ENCODE peak calls at places on chromosomes 5 and 9, in five cellular contexts. One of them, this sample, is unnamed.

GRCh38 chr9:137244486-137245449 is 3.7 kb downstream of the TUBB4B start:
- DNase-seq in glomerular endothelial cell: no peak
- DNase-seq in HTR-8/SVneo: no peak
- DNase-seq in SK-N-DZ: no peak
- DNase-seq in HEK293T: no peak
- DNase-seq in this sample: peak

GRCh38 chr5:58405175-58405574 is 54.7 kb downstream of the PLK2 start:
- DNase-seq in glomerular endothelial cell: no peak
- DNase-seq in SK-N-DZ: no peak
- DNase-seq in HEK293T: no peak
- DNase-seq in HTR-8/SVneo: no peak
- DNase-seq in this sample: no peak

GRCh38 chr5:389891-390290 is 53.1 kb upstream of the EXOC3 start:
- DNase-seq in HTR-8/SVneo: no peak
- DNase-seq in glomerular endothelial cell: no peak
- DNase-seq in SK-N-DZ: no peak
- DNase-seq in HEK293T: no peak
- DNase-seq in this sample: no peak

GRCh38 chr5:170681013-170681433 is 102.5 kb upstream of the GABRP start:
- DNase-seq in HTR-8/SVneo: peak
- DNase-seq in SK-N-DZ: no peak
- DNase-seq in HEK293T: peak
- DNase-seq in glomerular endothelial cell: no peak
- DNase-seq in this sample: peak

GRCh38 chr5:80516826-80517225 is 28.9 kb downstream of the FAM151B start:
- DNase-seq in HTR-8/SVneo: peak
- DNase-seq in SK-N-DZ: no peak
- DNase-seq in HEK293T: peak
- DNase-seq in glomerular endothelial cell: peak
- DNase-seq in this sample: no peak

GRCh38 chr5:11396867-11397266 is 507.4 kb downstream of the CTNND2 start:
- DNase-seq in glomerular endothelial cell: no peak
- DNase-seq in SK-N-DZ: no peak
- DNase-seq in HEK293T: no peak
- DNase-seq in HTR-8/SVneo: no peak
- DNase-seq in this sample: no peak

GRCh38 chr5:178287091-178287790 is 54.6 kb upstream of the PHYKPL start:
- DNase-seq in HTR-8/SVneo: no peak
- DNase-seq in HEK293T: no peak
- DNase-seq in SK-N-DZ: no peak
- DNase-seq in glomerular endothelial cell: no peak
- DNase-seq in this sample: no peak

GRCh38 chr9:113317777-113318176 is 14.6 kb upstream of the RNF183 start:
- DNase-seq in glomerular endothelial cell: no peak
- DNase-seq in HTR-8/SVneo: no peak
- DNase-seq in HEK293T: no peak
- DNase-seq in SK-N-DZ: no peak
- DNase-seq in this sample: no peak

GRCh38 chr5:115723224-115723623 is 93.2 kb downstream of the CDO1 start:
- DNase-seq in SK-N-DZ: no peak
- DNase-seq in HTR-8/SVneo: no peak
- DNase-seq in HEK293T: no peak
- DNase-seq in glomerular endothelial cell: no peak
- DNase-seq in this sample: no peak

GRCh38 chr5:125883223-125883622 is 540.0 kb upstream of the GRAMD2B start:
- DNase-seq in HTR-8/SVneo: peak
- DNase-seq in SK-N-DZ: no peak
- DNase-seq in glomerular endothelial cell: no peak
- DNase-seq in HEK293T: peak
- DNase-seq in this sample: no peak

GRCh38 chr9:21030389-21031035 is 928 bp downstream of the HACD4 start:
- DNase-seq in HTR-8/SVneo: no peak
- DNase-seq in glomerular endothelial cell: no peak
- DNase-seq in SK-N-DZ: no peak
- DNase-seq in HEK293T: no peak
- DNase-seq in this sample: peak

GRCh38 chr9:34651286-34651685 is 699 bp upstream of the IL11RA start:
- DNase-seq in HEK293T: no peak
- DNase-seq in HTR-8/SVneo: no peak
- DNase-seq in glomerular endothelial cell: no peak
- DNase-seq in SK-N-DZ: no peak
- DNase-seq in this sample: no peak

GRCh38 chr9:34991833-34992375 is 2.4 kb downstream of the DNAJB5 start:
- DNase-seq in glomerular endothelial cell: no peak
- DNase-seq in HEK293T: no peak
- DNase-seq in SK-N-DZ: no peak
- DNase-seq in HTR-8/SVneo: no peak
- DNase-seq in this sample: peak

GRCh38 chr5:116738270-116738947 is 163.8 kb upstream of the SEMA6A start:
- DNase-seq in SK-N-DZ: no peak
- DNase-seq in HEK293T: no peak
- DNase-seq in HTR-8/SVneo: no peak
- DNase-seq in glomerular endothelial cell: no peak
- DNase-seq in this sample: no peak